ENCODE peak calls at places on chromosomes 1 and 21, in eight cellular contexts. J, Q, K, V, E, N, P and Z are unnamed samples.

GRCh38 chr1:2322593-2323295 is 68.6 kb downstream of the MORN1 start:
- DNase-seq in V (no peak), N (no peak), E (no peak), Q (no peak), P (peak), J (no peak), K (no peak), Z (no peak)

GRCh38 chr1:220217383-220217988 is 54.8 kb downstream of the RAB3GAP2 start:
- DNase-seq in E (no peak), K (no peak), V (no peak), Q (no peak), J (no peak), P (no peak), N (peak), Z (no peak)

GRCh38 chr1:112995890-112996289 is 39.9 kb upstream of the SLC16A1 start:
- DNase-seq in Q (peak), V (no peak), E (peak), N (peak), J (no peak), K (no peak), P (peak), Z (no peak)

GRCh38 chr1:64065571-64065970 is 137.9 kb upstream of the UBE2U start:
- DNase-seq in K (no peak), P (no peak), V (no peak), J (no peak), Q (peak), N (peak), E (peak), Z (no peak)

GRCh38 chr1:59750612-59751395 is 63.9 kb upstream of the HOOK1 start:
- DNase-seq in P (peak), K (no peak), Q (peak), V (peak), E (peak), J (no peak), N (peak), Z (no peak)

GRCh38 chr21:43585924-43586411 is 73.3 kb downstream of the HSF2BP start:
- DNase-seq in E (peak), J (no peak), N (peak), P (peak), K (no peak), Q (peak), V (peak), Z (no peak)

GRCh38 chr1:164902491-164902890 is 343.5 kb downstream of the PBX1 start:
- DNase-seq in J (no peak), K (no peak), V (no peak), E (no peak), N (no peak), P (no peak), Q (no peak), Z (no peak)

GRCh38 chr1:110714419-110715107 is 39.8 kb upstream of the KCNA3 start:
- DNase-seq in Q (no peak), P (no peak), E (no peak), J (no peak), V (no peak), N (no peak), K (no peak), Z (no peak)

GRCh38 chr1:20555758-20556120 is 3.4 kb downstream of the FAM43B start:
- DNase-seq in J (no peak), Q (no peak), V (no peak), P (no peak), N (no peak), E (no peak), K (no peak), Z (no peak)

GRCh38 chr1:9127395-9128160 is 1.3 kb downstream of the GPR157 start:
- DNase-seq in K (peak), Q (no peak), V (no peak), E (no peak), N (no peak), J (no peak), P (no peak), Z (no peak)

GRCh38 chr1:42419449-42419848 is 36.4 kb downstream of the ZMYND12 start:
- DNase-seq in Q (peak), E (no peak), K (no peak), V (no peak), J (no peak), P (no peak), N (no peak), Z (no peak)

GRCh38 chr1:59194621-59195020 is 102.3 kb upstream of the FGGY start:
- DNase-seq in J (no peak), K (no peak), Q (no peak), P (no peak), E (peak), N (no peak), V (no peak), Z (no peak)

GRCh38 chr1:201701831-201702230 is 127.1 kb upstream of the IPO9 start:
- DNase-seq in Q (no peak), K (no peak), V (no peak), E (no peak), N (no peak), J (no peak), P (no peak), Z (no peak)

GRCh38 chr1:170316270-170316669 is 170.5 kb downstream of the NTMT2 start:
- DNase-seq in P (no peak), K (no peak), E (no peak), Q (no peak), J (no peak), N (peak), V (no peak), Z (no peak)

GRCh38 chr1:185971688-185972087 is 237.5 kb downstream of the HMCN1 start:
- DNase-seq in V (no peak), E (peak), Q (peak), K (no peak), N (peak), J (no peak), P (peak), Z (no peak)

GRCh38 chr1:62906428-62906886 is 122.5 kb downstream of the ATG4C start:
- DNase-seq in V (no peak), Q (peak), K (no peak), E (no peak), J (no peak), N (peak), P (peak), Z (no peak)

GRCh38 chr1:182430263-182431068 is 19.5 kb upstream of the RGSL1 start:
- DNase-seq in E (no peak), P (no peak), J (peak), K (no peak), N (peak), Q (no peak), V (no peak), Z (no peak)

GRCh38 chr1:22349302-22350043 is 102.2 kb upstream of the ZBTB40 start:
- DNase-seq in P (no peak), N (no peak), V (no peak), E (no peak), K (no peak), Q (no peak), J (no peak), Z (no peak)

GRCh38 chr1:223102797-223103533 is 40.1 kb downstream of the TLR5 start:
- DNase-seq in J (no peak), K (no peak), P (no peak), V (no peak), Q (no peak), N (no peak), E (peak), Z (no peak)

GRCh38 chr1:204705888-204706837 is 20.6 kb upstream of the LRRN2 start:
- DNase-seq in E (no peak), K (no peak), P (no peak), V (no peak), Q (no peak), J (no peak), N (no peak), Z (no peak)

GRCh38 chr1:182368369-182368768 is 23.2 kb downstream of the GLUL start:
- DNase-seq in J (no peak), K (no peak), Q (no peak), E (no peak), N (no peak), V (no peak), P (no peak), Z (no peak)

GRCh38 chr1:233304489-233305102 is 9.1 kb upstream of the PCNX2 start:
- DNase-seq in N (peak), J (no peak), Q (peak), V (no peak), K (no peak), P (peak), E (peak), Z (no peak)

GRCh38 chr1:238223067-238223640 is 332.4 kb upstream of the ZP4 start:
- DNase-seq in P (no peak), Q (no peak), V (no peak), E (peak), J (no peak), K (no peak), N (no peak), Z (no peak)

GRCh38 chr1:61287734-61288133 is 205.4 kb downstream of the NFIA start:
- DNase-seq in P (peak), V (no peak), N (peak), K (no peak), Q (peak), J (no peak), E (peak), Z (no peak)

GRCh38 chr1:85550784-85551516 is 29.6 kb upstream of the CCN1 start:
- DNase-seq in N (peak), V (no peak), K (no peak), Q (peak), P (peak), J (no peak), E (peak), Z (no peak)

GRCh38 chr1:22749919-22750670 is 39.5 kb downstream of the EPHB2 start:
- DNase-seq in V (peak), K (no peak), E (peak), N (peak), J (no peak), P (peak), Q (peak), Z (no peak)

GRCh38 chr1:1088036-1088800 is 14.1 kb upstream of the RNF223 start:
- DNase-seq in N (no peak), K (peak), Q (no peak), P (no peak), J (no peak), V (no peak), E (no peak), Z (no peak)

GRCh38 chr1:28437924-28438699 is 67.7 kb upstream of the RCC1 start:
- DNase-seq in K (peak), E (peak), Q (peak), P (peak), N (peak), V (peak), J (no peak), Z (no peak)

GRCh38 chr21:26405071-26405470 is 168.0 kb downstream of the CYYR1 start:
- DNase-seq in K (no peak), V (no peak), J (no peak), N (peak), Q (no peak), P (peak), E (peak), Z (no peak)

GRCh38 chr1:93681549-93682412 is at the start of gene BCAR3:
- DNase-seq in N (peak), J (no peak), E (peak), K (peak), P (peak), V (peak), Q (peak), Z (no peak)

GRCh38 chr1:159184201-159184600 is 12.8 kb downstream of the CADM3 start:
- DNase-seq in V (no peak), K (no peak), P (no peak), N (no peak), Q (no peak), E (no peak), J (no peak), Z (no peak)

GRCh38 chr1:159190441-159190840 is 14.2 kb upstream of the ACKR1 start:
- DNase-seq in K (no peak), E (no peak), N (no peak), Q (no peak), J (no peak), P (no peak), V (no peak), Z (no peak)

GRCh38 chr1:159185121-159185520 is 13.7 kb downstream of the CADM3 start:
- DNase-seq in E (no peak), Q (no peak), V (no peak), P (no peak), N (no peak), K (no peak), J (no peak), Z (no peak)

GRCh38 chr1:159187647-159188374 is 16.4 kb downstream of the CADM3 start:
- DNase-seq in J (no peak), V (no peak), Q (no peak), E (no peak), P (no peak), N (no peak), K (no peak), Z (no peak)

GRCh38 chr1:159188375-159188788 is 16.3 kb upstream of the ACKR1 start:
- DNase-seq in V (peak), Q (peak), N (peak), E (no peak), P (peak), J (no peak), K (peak), Z (no peak)
- TF ChIP-seq CTCF in V (no peak), Q (no peak), N (no peak), E (no peak), P (no peak), J (no peak), K (no peak), Z (no peak)

DNA sequence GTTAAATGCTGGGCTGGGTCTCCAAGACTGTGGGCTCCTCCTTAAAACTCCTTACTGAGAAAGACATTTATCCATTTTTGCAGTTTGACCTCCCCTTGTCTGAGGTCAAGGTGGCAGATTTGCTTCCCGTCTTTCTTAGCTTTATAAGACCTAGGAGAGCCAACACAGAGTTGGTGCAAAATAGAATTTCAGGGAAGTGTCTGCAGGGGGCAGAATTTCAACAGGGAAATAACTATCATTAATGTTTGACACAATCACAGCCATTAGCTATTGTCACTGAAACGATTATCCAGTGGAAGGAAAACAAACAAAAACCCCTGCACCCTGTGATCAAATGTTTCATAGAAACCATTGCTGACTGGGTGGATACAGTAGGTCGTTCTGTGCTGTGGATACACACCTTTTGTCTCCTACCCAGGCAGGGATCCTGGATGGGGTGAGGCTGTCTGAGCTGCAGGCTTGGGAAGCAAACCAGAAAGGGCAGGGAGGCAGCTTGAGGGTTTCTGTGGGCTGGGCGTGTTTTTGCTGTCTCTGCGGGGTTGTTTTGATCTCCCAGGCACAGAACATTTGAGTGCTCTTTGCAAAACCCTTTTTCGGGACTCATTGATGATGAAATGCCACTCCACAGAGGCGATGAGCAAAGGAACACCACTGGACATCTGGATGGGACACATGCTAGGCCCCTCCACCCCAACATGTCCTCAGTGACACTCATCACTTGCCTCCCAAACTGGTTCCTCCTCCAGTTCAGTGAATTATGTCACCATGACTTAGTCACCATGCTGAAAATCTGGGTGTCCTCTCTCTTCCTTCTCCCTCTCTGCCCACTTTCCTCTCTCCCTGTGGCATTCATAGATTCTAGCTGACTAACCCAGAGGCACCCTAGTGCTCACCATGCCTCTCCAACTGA is 94.2 kb upstream of the SERBP1 start:
- DNase-seq in E (peak), P (peak), N (peak), Q (no peak), K (no peak), J (no peak), V (no peak), Z (no peak)
- TF ChIP-seq CTCF in E (peak), P (peak), N (peak), Q (no peak), K (no peak), J (no peak), V (no peak), Z (peak)

GRCh38 chr1:215581896-215582295 is 14.8 kb downstream of the KCTD3 start:
- DNase-seq in N (no peak), J (no peak), E (no peak), P (no peak), V (no peak), Q (no peak), K (no peak), Z (no peak)
- TF ChIP-seq CTCF in N (no peak), J (no peak), E (no peak), P (no peak), V (no peak), Q (no peak), K (no peak), Z (peak)

DNA sequence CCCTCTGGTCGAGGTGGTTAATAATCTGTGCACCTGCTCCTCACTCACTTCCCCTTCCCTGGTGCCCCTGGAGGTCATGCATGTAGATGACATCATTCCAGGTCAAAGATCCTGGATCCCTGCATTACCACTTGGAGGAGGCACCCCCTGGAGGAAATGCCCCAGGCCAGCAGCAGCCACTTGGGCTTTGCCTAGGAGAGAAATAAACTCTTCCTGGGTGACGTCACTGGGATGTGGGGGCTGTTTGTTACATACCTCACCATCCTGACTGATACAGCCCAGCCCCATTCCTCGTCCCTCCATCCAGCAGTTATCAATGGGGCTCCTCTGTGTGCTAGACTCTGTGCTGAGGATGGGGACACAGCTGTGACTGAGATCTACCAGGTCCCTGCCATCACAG is 433.6 kb downstream of the PTPRU start:
- DNase-seq in N (no peak), P (no peak), J (no peak), K (no peak), E (no peak), V (no peak), Q (no peak), Z (no peak)
- TF ChIP-seq CTCF in N (no peak), P (no peak), J (no peak), K (no peak), E (no peak), V (no peak), Q (no peak), Z (no peak)

DNA sequence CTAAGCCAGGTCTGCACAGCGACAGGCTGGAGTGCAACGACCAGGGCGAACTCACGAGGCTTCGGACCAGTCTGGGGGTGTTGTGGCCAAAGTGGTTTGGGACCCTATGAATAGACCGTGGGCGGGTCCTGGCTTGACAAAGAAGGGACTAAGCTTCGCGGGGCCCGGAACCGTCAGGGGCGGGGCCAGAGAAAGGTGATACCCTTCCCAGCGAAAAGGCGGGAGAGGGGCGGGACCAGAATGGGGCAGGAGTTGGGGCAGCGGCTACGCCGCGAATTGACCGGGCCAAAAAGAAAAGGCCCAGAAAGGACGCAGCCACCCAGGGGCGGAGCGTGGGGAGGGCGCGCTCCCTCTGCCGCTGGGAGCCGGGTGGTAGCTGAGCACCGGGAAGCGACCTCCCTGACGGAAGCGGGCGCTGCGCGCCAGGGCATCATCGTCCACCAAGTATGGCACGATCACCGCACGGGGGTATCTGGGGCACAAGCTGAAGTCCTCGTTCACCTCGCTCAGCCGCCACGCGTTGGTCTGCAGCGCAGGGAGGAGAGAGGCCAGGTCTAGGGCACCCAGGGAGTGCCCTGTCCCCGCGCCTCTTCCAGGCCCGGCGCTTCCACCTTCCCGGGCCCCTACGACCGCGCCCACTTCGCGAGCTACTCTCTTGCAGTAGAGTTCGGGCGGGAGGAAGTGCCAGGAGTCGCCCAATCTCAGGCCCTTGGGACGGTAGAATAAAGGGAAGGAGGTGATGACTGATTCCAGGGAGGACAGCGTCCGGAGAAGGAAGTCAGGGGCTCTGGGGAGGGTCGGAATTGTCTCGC is 6.7 kb upstream of the FAM167B start:
- DNase-seq in N (no peak), V (peak), E (peak), J (peak), K (peak), P (peak), Q (no peak), Z (no peak)
- TF ChIP-seq CTCF in N (peak), V (peak), E (peak), J (peak), K (peak), P (peak), Q (peak), Z (peak)

GRCh38 chr1:178653091-178653490 is 72.0 kb upstream of the RALGPS2 start:
- DNase-seq in P (no peak), V (no peak), N (no peak), J (no peak), K (no peak), Q (peak), E (peak), Z (no peak)
- TF ChIP-seq CTCF in P (no peak), V (no peak), N (no peak), J (no peak), K (no peak), Q (no peak), E (no peak), Z (no peak)

GRCh38 chr1:26603856-26604255 is 74.3 kb downstream of the RPS6KA1 start:
- DNase-seq in V (no peak), P (no peak), N (no peak), E (no peak), J (no peak), K (no peak), Q (no peak), Z (no peak)

GRCh38 chr1:26610781-26611180 is 81.2 kb downstream of the RPS6KA1 start:
- DNase-seq in P (no peak), E (no peak), V (no peak), N (no peak), J (no peak), Q (no peak), K (no peak), Z (no peak)

GRCh38 chr1:26614655-26615411 is 81.0 kb upstream of the ARID1A start:
- DNase-seq in N (no peak), P (no peak), J (no peak), E (no peak), Q (no peak), V (no peak), K (no peak), Z (no peak)

GRCh38 chr1:26607191-26607590 is 77.6 kb downstream of the RPS6KA1 start:
- DNase-seq in J (no peak), E (no peak), V (no peak), Q (peak), P (peak), K (no peak), N (peak), Z (no peak)

GRCh38 chr1:26608895-26609294 is 79.3 kb downstream of the RPS6KA1 start:
- DNase-seq in Q (peak), E (no peak), V (no peak), N (peak), J (no peak), P (peak), K (no peak), Z (no peak)
- TF ChIP-seq CTCF in Q (no peak), E (no peak), V (no peak), N (peak), J (no peak), P (no peak), K (no peak), Z (no peak)